ENCODE peak calls at places on chromosomes 2 and 18, in four cellular contexts. E is HepG2, J is GM12878, O is K562. G is an unnamed sample.

GRCh38 chr2:138648606-138649005 is 131.6 kb downstream of the NXPH2 start:
- DNase-seq in E (no peak), J (no peak), O (no peak), G (no peak)

GRCh38 chr2:168666339-168666738 is 136.1 kb upstream of the NOSTRIN start:
- DNase-seq in E (no peak), J (no peak), O (no peak), G (no peak)

GRCh38 chr2:24613154-24613814 is 122.2 kb downstream of the NCOA1 start:
- DNase-seq in E (peak), J (peak), O (no peak), G (peak)

GRCh38 chr2:173099804-173100203 is 24.2 kb downstream of the MAP3K20 start:
- DNase-seq in E (no peak), J (no peak), O (no peak), G (no peak)

GRCh38 chr18:39188278-39188677 is 1622.7 kb upstream of the CELF4 start:
- DNase-seq in E (no peak), J (no peak), O (no peak), G (no peak)

GRCh38 chr2:152421521-152422367 is 86.8 kb downstream of the FMNL2 start:
- DNase-seq in E (peak), J (no peak), O (no peak), G (peak)

GRCh38 chr2:10635430-10635829 is 54.3 kb downstream of the NOL10 start:
- DNase-seq in E (no peak), J (no peak), O (no peak), G (no peak)

GRCh38 chr2:185921048-185921756 is 182.6 kb downstream of the FSIP2 start:
- DNase-seq in E (no peak), J (no peak), O (no peak), G (no peak)

GRCh38 chr2:3664925-3665324 is 6.9 kb downstream of the ALLC start:
- DNase-seq in E (peak), J (no peak), O (no peak), G (no peak)

GRCh38 chr18:12621737-12622306 is 36.1 kb downstream of the SPIRE1 start:
- DNase-seq in E (no peak), J (no peak), O (peak), G (no peak)

GRCh38 chr2:99682280-99683060 is 192.7 kb upstream of the REV1 start:
- DNase-seq in E (no peak), J (no peak), O (no peak), G (no peak)

GRCh38 chr2:176176233-176176632 is 12.2 kb upstream of the HOXD1 start:
- DNase-seq in E (no peak), J (no peak), O (no peak), G (no peak)

DNA sequence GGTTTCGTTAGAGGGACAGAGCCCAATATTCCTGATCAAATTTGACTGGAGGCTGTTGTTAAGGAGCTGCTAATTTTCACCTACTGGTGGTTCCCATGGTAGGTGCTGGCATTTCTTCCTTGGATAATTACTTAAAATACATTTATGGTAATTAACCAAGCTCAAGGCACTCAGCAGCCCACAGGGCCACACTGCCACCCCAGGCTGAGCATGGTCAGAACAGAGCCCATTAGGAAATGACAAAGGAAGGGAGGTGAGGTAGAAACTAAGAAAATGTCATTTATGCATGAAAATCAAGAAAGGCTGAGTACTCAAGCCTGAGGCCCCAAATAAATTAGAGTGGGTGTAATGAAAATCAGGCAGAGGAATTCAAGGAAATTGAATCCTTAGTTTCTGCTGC is 510.2 kb upstream of the GYPC start:
- DNase-seq in E (no peak), J (no peak), O (no peak), G (no peak)
- H3K4me3 ChIP-seq in E (no peak), J (no peak), O (no peak), G (no peak)

GRCh38 chr18:59246796-59247195 is 26.5 kb downstream of the RAX start:
- DNase-seq in E (no peak), J (no peak), O (no peak), G (no peak)

DNA sequence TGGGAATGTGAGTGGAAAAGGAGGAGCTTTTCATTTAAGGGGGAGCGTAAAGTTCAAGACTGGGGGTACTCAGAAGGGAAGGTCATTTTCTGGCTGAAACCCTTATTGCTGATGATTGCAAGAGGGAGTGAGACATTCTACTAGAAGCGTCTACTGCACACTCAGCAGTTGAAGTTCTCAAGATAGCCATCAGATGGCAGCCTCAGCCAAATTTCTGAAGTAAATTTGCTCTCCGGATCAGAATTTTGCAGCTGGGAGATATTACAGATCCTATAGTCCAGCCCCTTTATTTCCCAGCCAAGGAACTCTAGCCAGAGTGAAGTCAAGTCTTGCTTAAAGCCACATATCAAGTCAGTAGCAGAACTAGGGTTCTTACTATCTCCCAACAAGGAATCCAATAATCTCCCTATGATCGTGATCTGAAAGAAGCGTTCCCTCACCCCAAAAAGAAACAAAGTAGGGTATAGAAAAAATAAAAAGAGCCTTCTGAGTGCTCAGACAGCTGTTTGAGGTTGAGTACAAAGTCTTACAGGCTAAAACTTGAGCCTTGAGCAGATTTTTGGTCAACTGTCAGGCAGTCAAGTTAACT is 24.0 kb downstream of the RAX start:
- DNase-seq in E (peak), J (no peak), O (peak), G (peak)
- TF ChIP-seq ESRRA in E (no peak), J (no peak), O (no peak), G (no peak)

DNA sequence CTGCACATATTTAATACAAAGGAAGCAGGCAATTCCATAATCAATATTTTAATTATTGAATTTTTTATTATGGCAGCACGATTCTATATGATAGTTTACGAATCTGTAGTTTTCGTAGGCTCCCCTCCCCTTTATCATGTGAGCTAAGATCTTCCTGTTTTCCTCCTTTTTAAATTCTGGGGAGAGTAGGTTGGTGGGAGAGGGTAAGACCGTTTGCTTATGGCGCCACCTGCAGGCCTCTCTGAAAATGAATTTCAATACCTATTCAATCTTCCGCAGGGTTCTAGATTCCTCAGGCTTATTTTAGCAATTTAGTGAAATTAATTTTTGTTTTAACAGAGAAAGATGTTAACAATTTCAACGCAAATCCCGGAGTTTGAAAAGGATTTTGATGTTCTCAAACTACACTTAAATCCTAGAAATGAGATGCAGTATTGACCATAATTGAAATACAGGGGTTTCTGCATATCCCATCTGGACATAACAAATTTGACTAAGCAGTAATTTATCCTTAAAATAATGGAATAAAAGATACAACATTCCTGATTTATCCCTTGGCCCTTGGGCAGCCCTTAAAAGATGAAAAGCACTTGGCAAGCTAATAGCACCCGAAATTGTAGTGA is 12.8 kb upstream of the GBX2 start:
- DNase-seq in E (peak), J (no peak), O (peak), G (peak)
- H3K4me3 ChIP-seq in E (no peak), J (no peak), O (no peak), G (peak)

GRCh38 chr2:238525990-238526389 is 99.3 kb downstream of the ASB1 start:
- DNase-seq in E (no peak), J (no peak), O (no peak), G (no peak)

GRCh38 chr2:238524584-238524983 is 97.9 kb downstream of the ASB1 start:
- DNase-seq in E (no peak), J (no peak), O (no peak), G (no peak)

GRCh38 chr2:238527565-238527964 is 100.8 kb downstream of the ASB1 start:
- DNase-seq in E (no peak), J (no peak), O (no peak), G (peak)

GRCh38 chr2:238523158-238524110 is 96.7 kb downstream of the ASB1 start:
- DNase-seq in E (peak), J (no peak), O (no peak), G (no peak)

GRCh38 chr2:238528953-238529781 is 102.4 kb downstream of the ASB1 start:
- DNase-seq in E (peak), J (no peak), O (no peak), G (peak)
- TF ChIP-seq ESRRA in E (no peak), J (no peak), O (no peak), G (no peak)